ENCODE peak calls at places on chromosomes 7 and 10, in eight cellular contexts. L, K, Z, S, C, U, M and A are unnamed samples.

GRCh38 chr10:124971276-124971675 is 29.4 kb downstream of the ZRANB1 start:
- DNase-seq in L (no peak), K (no peak), Z (no peak), S (no peak), C (no peak), U (no peak), M (no peak), A (no peak)

GRCh38 chr10:69800109-69800508 is 1.6 kb upstream of the COL13A1 start:
- DNase-seq in L (peak), K (peak), Z (no peak), S (peak), C (peak), U (no peak), M (peak), A (no peak)

GRCh38 chr10:76001461-76001860 is 570.0 kb downstream of the LRMDA start:
- DNase-seq in L (no peak), K (no peak), Z (no peak), S (no peak), C (no peak), U (no peak), M (no peak), A (no peak)

GRCh38 chr7:146249272-146249671 is 132.7 kb downstream of the CNTNAP2 start:
- DNase-seq in L (no peak), K (no peak), Z (no peak), S (no peak), C (no peak), U (no peak), M (no peak), A (no peak)

GRCh38 chr7:111801277-111801676 is 239.0 kb upstream of the IMMP2L start:
- DNase-seq in L (no peak), K (no peak), Z (no peak), S (no peak), C (no peak), U (no peak), M (peak), A (no peak)

GRCh38 chr7:51040777-51041176 is 258.1 kb upstream of the GRB10 start:
- DNase-seq in L (peak), K (no peak), Z (no peak), S (no peak), C (peak), U (no peak), M (no peak), A (no peak)

GRCh38 chr7:264541-265191 is 25.3 kb upstream of the FOXL3 start:
- DNase-seq in L (no peak), K (peak), Z (no peak), S (no peak), C (no peak), U (no peak), M (no peak), A (no peak)

GRCh38 chr7:130875265-130875741 is 141.3 kb upstream of the KLF14 start:
- DNase-seq in L (no peak), K (peak), Z (peak), S (peak), C (no peak), U (no peak), M (peak), A (no peak)

GRCh38 chr7:63521-64021 is 128.8 kb upstream of the FAM20C start:
- DNase-seq in L (no peak), K (no peak), Z (no peak), S (no peak), C (no peak), U (no peak), M (no peak), A (no peak)

GRCh38 chr10:110138197-110138812 is 69.1 kb upstream of the MXI1 start:
- DNase-seq in L (peak), K (peak), Z (peak), S (peak), C (peak), U (peak), M (peak), A (no peak)

GRCh38 chr7:143958781-143959180 is 4.1 kb downstream of the OR2F1 start:
- DNase-seq in L (no peak), K (no peak), Z (no peak), S (no peak), C (no peak), U (no peak), M (peak), A (no peak)

GRCh38 chr10:31977440-31978157 is 49.0 kb upstream of the ARHGAP12 start:
- DNase-seq in L (peak), K (peak), Z (no peak), S (no peak), C (peak), U (no peak), M (peak), A (no peak)

GRCh38 chr7:73650524-73650923 is 17.1 kb upstream of the VPS37D start:
- DNase-seq in L (no peak), K (no peak), Z (peak), S (no peak), C (no peak), U (no peak), M (no peak), A (no peak)

GRCh38 chr7:104794154-104794553 is 219.9 kb upstream of the KMT2E start:
- DNase-seq in L (no peak), K (no peak), Z (no peak), S (no peak), C (no peak), U (no peak), M (no peak), A (no peak)

GRCh38 chr10:23994459-23995046 is 214.4 kb upstream of the KIAA1217 start:
- DNase-seq in L (peak), K (peak), Z (peak), S (peak), C (peak), U (no peak), M (peak), A (no peak)

GRCh38 chr7:139958599-139959380 is 104.0 kb downstream of the PARP12 start:
- DNase-seq in L (no peak), K (no peak), Z (no peak), S (no peak), C (no peak), U (no peak), M (peak), A (no peak)

GRCh38 chr7:155466142-155466813 is 8.3 kb downstream of the EN2 start:
- DNase-seq in L (no peak), K (no peak), Z (no peak), S (no peak), C (no peak), U (no peak), M (no peak), A (no peak)

GRCh38 chr7:146781352-146782116 is 664.9 kb downstream of the CNTNAP2 start:
- DNase-seq in L (no peak), K (no peak), Z (no peak), S (no peak), C (no peak), U (no peak), M (no peak), A (no peak)

GRCh38 chr10:3963191-3963673 is 178.2 kb upstream of the KLF6 start:
- DNase-seq in L (no peak), K (peak), Z (no peak), S (no peak), C (no peak), U (no peak), M (no peak), A (no peak)

GRCh38 chr7:112452102-112452888 is 2.0 kb downstream of the IFRD1 start:
- DNase-seq in L (peak), K (peak), Z (peak), S (peak), C (peak), U (no peak), M (peak), A (no peak)

GRCh38 chr10:132309466-132309865 is 1.7 kb upstream of the STK32C start:
- DNase-seq in L (no peak), K (no peak), Z (no peak), S (no peak), C (no peak), U (no peak), M (no peak), A (no peak)

GRCh38 chr7:56007167-56007652 is 42.8 kb downstream of the NIPSNAP2 start:
- DNase-seq in L (no peak), K (peak), Z (no peak), S (peak), C (no peak), U (no peak), M (peak), A (no peak)

GRCh38 chr7:132646064-132646463 is 69.8 kb upstream of the PLXNA4 start:
- DNase-seq in L (no peak), K (no peak), Z (no peak), S (no peak), C (no peak), U (no peak), M (no peak), A (no peak)

GRCh38 chr10:130775311-130775710 is 536.2 kb downstream of the TCERG1L start:
- DNase-seq in L (no peak), K (no peak), Z (no peak), S (no peak), C (no peak), U (no peak), M (no peak), A (no peak)

GRCh38 chr10:126422561-126422960 is 34.3 kb upstream of the ADAM12 start:
- DNase-seq in L (no peak), K (no peak), Z (no peak), S (no peak), C (peak), U (no peak), M (no peak), A (no peak)

GRCh38 chr10:77887631-77888355 is 38.8 kb downstream of the DLG5 start:
- DNase-seq in L (peak), K (no peak), Z (no peak), S (peak), C (peak), U (no peak), M (no peak), A (no peak)

GRCh38 chr10:26628395-26628794 is 69.1 kb upstream of the PDSS1 start:
- DNase-seq in L (no peak), K (no peak), Z (no peak), S (no peak), C (no peak), U (no peak), M (no peak), A (no peak)

GRCh38 chr10:99888623-99889022 is 106.2 kb downstream of the ABCC2 start:
- DNase-seq in L (peak), K (no peak), Z (no peak), S (no peak), C (peak), U (no peak), M (peak), A (no peak)

GRCh38 chr7:38907066-38907465 is 1.9 kb downstream of the VPS41 start:
- DNase-seq in L (no peak), K (no peak), Z (no peak), S (no peak), C (no peak), U (no peak), M (no peak), A (no peak)

GRCh38 chr7:38905026-38905759 is 3.8 kb downstream of the VPS41 start:
- DNase-seq in L (no peak), K (no peak), Z (peak), S (no peak), C (peak), U (no peak), M (peak), A (no peak)

GRCh38 chr7:38908759-38909335 is at the start of gene VPS41:
- DNase-seq in L (peak), K (peak), Z (peak), S (peak), C (peak), U (peak), M (peak), A (no peak)

DNA sequence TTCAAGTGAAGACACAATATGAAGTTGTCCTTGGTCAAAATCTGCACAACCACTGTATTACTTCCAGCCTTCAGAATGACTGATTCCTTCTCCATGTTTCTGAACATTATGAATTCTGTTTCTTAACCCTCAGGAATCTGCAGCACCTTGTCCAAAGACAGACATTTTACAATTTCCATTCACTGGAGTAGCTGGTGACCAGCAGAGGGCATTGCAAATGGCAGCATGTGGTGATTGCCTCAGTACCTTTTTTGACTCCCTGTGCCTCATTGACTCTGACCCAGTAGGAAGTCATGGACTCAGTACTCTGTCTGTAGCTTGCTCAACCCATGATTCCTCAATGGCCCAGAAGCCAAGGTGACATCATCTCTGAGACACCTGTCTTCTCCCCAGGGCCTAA is 879 bp upstream of the VPS41 start:
- DNase-seq in L (no peak), K (no peak), Z (no peak), S (no peak), C (no peak), U (no peak), M (no peak), A (no peak)
- TF ChIP-seq CTCF in L (peak), K (no peak), Z (no peak), S (no peak), C (no peak), U (peak), M (peak), A (no peak)

GRCh38 chr7:101235050-101235449 is 2.6 kb downstream of the CLDN15 start:
- DNase-seq in L (no peak), K (peak), Z (no peak), S (no peak), C (peak), U (no peak), M (no peak), A (no peak)
- TF ChIP-seq CTCF in L (peak), K (peak), Z (peak), S (peak), C (peak), U (peak), M (peak), A (peak)

GRCh38 chr10:113052076-113052830 is 102.2 kb downstream of the TCF7L2 start:
- DNase-seq in L (no peak), K (no peak), Z (no peak), S (no peak), C (peak), U (no peak), M (no peak), A (no peak)
- TF ChIP-seq CTCF in L (peak), K (peak), Z (no peak), S (peak), C (peak), U (peak), M (peak), A (peak)

GRCh38 chr10:6843477-6843876 is 263.4 kb upstream of the PRKCQ start:
- DNase-seq in L (no peak), K (peak), Z (no peak), S (no peak), C (no peak), U (no peak), M (no peak), A (no peak)
- TF ChIP-seq CTCF in L (no peak), K (no peak), Z (peak), S (no peak), C (peak), U (no peak), M (no peak), A (no peak)

DNA sequence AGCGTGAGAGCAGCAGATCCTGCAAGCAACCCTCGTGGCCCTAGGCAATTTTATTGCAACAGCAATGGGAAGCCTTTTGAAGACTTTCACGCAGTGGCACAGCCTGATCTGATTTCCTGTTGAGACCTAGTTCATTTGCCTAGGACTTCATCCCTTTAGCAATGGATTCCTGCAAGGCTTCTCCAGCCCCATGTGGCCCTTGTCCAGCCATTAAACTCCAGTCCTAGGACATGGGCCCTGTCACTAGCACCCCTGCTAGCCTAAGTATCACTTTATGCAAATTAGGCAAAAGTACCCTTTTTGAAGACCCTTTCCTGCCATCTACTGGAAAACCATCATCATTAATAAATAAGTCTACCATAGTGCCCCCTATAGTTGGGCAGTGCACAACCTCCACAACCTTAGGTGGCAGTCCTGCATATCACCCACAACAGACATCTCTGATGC is 379.4 kb downstream of the GALNT17 start:
- DNase-seq in L (no peak), K (no peak), Z (no peak), S (no peak), C (no peak), U (no peak), M (no peak), A (no peak)
- TF ChIP-seq CTCF in L (no peak), K (no peak), Z (no peak), S (peak), C (no peak), U (no peak), M (no peak), A (no peak)

GRCh38 chr10:117226813-117227451 is 14.0 kb upstream of the SLC18A2 start:
- DNase-seq in L (peak), K (peak), Z (peak), S (peak), C (peak), U (no peak), M (peak), A (no peak)
- TF ChIP-seq CTCF in L (peak), K (peak), Z (peak), S (peak), C (peak), U (peak), M (peak), A (peak)

DNA sequence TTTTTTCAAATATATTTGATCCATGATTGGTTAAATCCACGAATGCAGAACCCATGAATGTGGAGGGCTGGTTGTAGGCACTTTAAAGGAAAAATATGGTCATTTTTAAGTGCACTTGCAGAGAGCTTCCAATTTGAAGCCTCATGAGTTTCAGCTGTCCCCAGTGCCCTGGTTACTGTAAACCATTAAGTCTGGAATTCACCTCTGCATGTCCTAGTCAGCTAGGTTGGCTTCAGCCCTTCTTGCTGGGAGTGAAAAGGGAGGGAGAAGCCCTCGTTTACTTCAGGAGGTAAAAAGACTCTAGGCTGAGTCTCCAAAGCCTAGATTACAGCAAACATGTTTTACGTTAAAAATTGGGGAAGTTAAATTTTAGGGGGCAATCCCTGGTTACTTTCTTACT is 156.5 kb downstream of the PRKG1 start:
- DNase-seq in L (no peak), K (no peak), Z (no peak), S (no peak), C (no peak), U (no peak), M (no peak), A (no peak)
- TF ChIP-seq CTCF in L (no peak), K (no peak), Z (no peak), S (no peak), C (no peak), U (no peak), M (no peak), A (no peak)

GRCh38 chr7:137648166-137648565 is 198.6 kb downstream of the DGKI start:
- DNase-seq in L (no peak), K (no peak), Z (no peak), S (no peak), C (no peak), U (no peak), M (no peak), A (no peak)
- TF ChIP-seq CTCF in L (no peak), K (no peak), Z (no peak), S (no peak), C (no peak), U (no peak), M (no peak), A (no peak)